ENCODE peak calls at places on chromosomes 3 and 15, in ten cellular contexts. R is IMR-90, M is neuronal stem cell, I is OCI-LY7, C is K562, Y is HCT116, Z is fibroblast of lung, L is HepG2, A is GM23248, X is H9. T is an unnamed sample.

GRCh38 chr3:184742676-184743135 is 30.8 kb upstream of the MAGEF1 start:
- DNase-seq in R (no peak), M (peak; percentile 31), I (no peak), C (peak; percentile 63), Y (no peak), Z (no peak), L (no peak), A (no peak), X (no peak), T (peak; percentile 81)

GRCh38 chr15:47027322-47027946 is 689.9 kb upstream of the SEMA6D start:
- DNase-seq in R (no peak), M (no peak), I (no peak), C (no peak), Y (no peak), Z (no peak), L (no peak), A (no peak), X (peak; percentile 32), T (peak; percentile 48)

GRCh38 chr3:181700168-181701087 is 11.3 kb upstream of the SOX2 start:
- DNase-seq in R (peak; percentile 54), M (peak; percentile 88), I (peak; percentile 82), C (peak; percentile 72), Y (peak; percentile 69), Z (peak; percentile 69), L (peak; percentile 44), A (peak; percentile 78), X (peak; percentile 79), T (peak; percentile 91)

GRCh38 chr3:66496731-66497130 is 4.1 kb downstream of the LRIG1 start:
- DNase-seq in R (no peak), M (no peak), I (peak; percentile 84), C (no peak), Y (no peak), Z (no peak), L (no peak), A (no peak), X (no peak), T (no peak)

GRCh38 chr15:88187195-88187594 is 69.3 kb downstream of the NTRK3 start:
- DNase-seq in R (no peak), M (no peak), I (no peak), C (no peak), Y (no peak), Z (peak; percentile 15), L (no peak), A (peak; percentile 10), X (no peak), T (no peak)

GRCh38 chr3:30720586-30721313 is 114.3 kb downstream of the TGFBR2 start:
- DNase-seq in R (peak; percentile 95), M (no peak), I (no peak), C (no peak), Y (peak; percentile 60), Z (peak; percentile 86), L (peak; percentile 92), A (peak; percentile 45), X (no peak), T (no peak)

GRCh38 chr3:16937421-16937820 is 52.7 kb downstream of the PLCL2 start:
- DNase-seq in R (no peak), M (no peak), I (no peak), C (no peak), Y (no peak), Z (peak; percentile 29), L (no peak), A (no peak), X (no peak), T (no peak)

GRCh38 chr3:46052531-46052930 is 25.2 kb upstream of the XCR1 start:
- DNase-seq in R (no peak), M (no peak), I (no peak), C (no peak), Y (no peak), Z (no peak), L (no peak), A (no peak), X (no peak), T (no peak)

GRCh38 chr3:9496893-9497292 is 56.7 kb downstream of the LHFPL4 start:
- DNase-seq in R (no peak), M (no peak), I (no peak), C (no peak), Y (no peak), Z (no peak), L (no peak), A (no peak), X (no peak), T (no peak)

GRCh38 chr3:137692803-137693431 is 71.2 kb upstream of the SOX14 start:
- DNase-seq in R (no peak), M (peak; percentile 45), I (peak; percentile 3), C (no peak), Y (peak; percentile 13), Z (no peak), L (peak; percentile 31), A (peak; percentile 15), X (peak; percentile 79), T (peak; percentile 78)

GRCh38 chr3:171055336-171056178 is 29.0 kb upstream of the SLC2A2 start:
- DNase-seq in R (peak; percentile 56), M (no peak), I (no peak), C (no peak), Y (peak; percentile 13), Z (peak; percentile 91), L (peak; percentile 95), A (peak; percentile 76), X (no peak), T (no peak)

GRCh38 chr3:138729279-138729678 is 105.4 kb downstream of the PIK3CB start:
- DNase-seq in R (no peak), M (no peak), I (no peak), C (no peak), Y (no peak), Z (no peak), L (no peak), A (no peak), X (no peak), T (peak; percentile 6)

GRCh38 chr3:48428863-48429415 is 947 bp downstream of the PLXNB1 start:
- DNase-seq in R (peak; percentile 18), M (no peak), I (no peak), C (no peak), Y (no peak), Z (peak; percentile 40), L (no peak), A (peak; percentile 64), X (peak; percentile 55), T (peak; percentile 71)

GRCh38 chr3:48426401-48426909 is 3.4 kb downstream of the PLXNB1 start:
- DNase-seq in R (no peak), M (no peak), I (no peak), C (no peak), Y (no peak), Z (no peak), L (no peak), A (no peak), X (no peak), T (no peak)

GRCh38 chr3:48428088-48428862 is 1.6 kb downstream of the PLXNB1 start:
- DNase-seq in R (no peak), M (no peak), I (no peak), C (no peak), Y (no peak), Z (no peak), L (peak; percentile 90), A (peak; percentile 39), X (peak; percentile 59), T (peak; percentile 77)

GRCh38 chr3:48426944-48427629 is 2.8 kb downstream of the PLXNB1 start:
- DNase-seq in R (no peak), M (no peak), I (no peak), C (no peak), Y (no peak), Z (no peak), L (peak; percentile 78), A (peak; percentile 23), X (no peak), T (no peak)

DNA sequence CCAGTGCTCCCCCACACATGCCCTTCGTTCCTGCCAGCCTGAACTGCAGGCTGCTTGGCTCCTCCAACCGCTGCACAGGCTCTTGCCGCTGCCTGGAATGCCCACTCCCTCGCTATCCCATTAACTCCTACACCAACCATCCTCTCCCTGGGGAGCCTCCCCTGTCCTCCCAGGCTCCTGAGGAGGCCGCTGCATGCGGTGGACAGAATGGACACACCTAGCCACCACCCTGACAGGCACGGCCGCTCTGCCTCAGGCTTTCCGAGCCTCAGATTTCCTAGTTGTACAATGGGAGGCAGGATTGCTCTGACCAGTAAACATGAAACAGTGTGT is 2.3 kb downstream of the PLXNB1 start:
- DNase-seq in R (no peak), M (no peak), I (no peak), C (no peak), Y (no peak), Z (no peak), L (no peak), A (no peak), X (no peak), T (no peak)
- H3K27ac ChIP-seq in R (no peak overlapping the region), M (no peak overlapping the region), I (no peak overlapping the region), C (no peak overlapping the region), Y (no peak overlapping the region), Z (no peak overlapping the region), L (peak overlapping the region; percentile 99), A (no peak overlapping the region), X (no peak overlapping the region), T (no peak overlapping the region)

GRCh38 chr3:150082898-150083652 is 112.4 kb upstream of the PFN2 start:
- DNase-seq in R (no peak), M (no peak), I (no peak), C (no peak), Y (no peak), Z (no peak), L (no peak), A (no peak), X (no peak), T (no peak)
- H2AFZ ChIP-seq in R (no peak overlapping the region), M (peak overlapping the region; percentile 50), I (no peak overlapping the region), C (no peak overlapping the region), Y (no peak overlapping the region), Z (peak overlapping the region; percentile 22), L (no peak overlapping the region), A (peak overlapping the region; percentile 69), X (no peak overlapping the region), T (no peak overlapping the region)

DNA sequence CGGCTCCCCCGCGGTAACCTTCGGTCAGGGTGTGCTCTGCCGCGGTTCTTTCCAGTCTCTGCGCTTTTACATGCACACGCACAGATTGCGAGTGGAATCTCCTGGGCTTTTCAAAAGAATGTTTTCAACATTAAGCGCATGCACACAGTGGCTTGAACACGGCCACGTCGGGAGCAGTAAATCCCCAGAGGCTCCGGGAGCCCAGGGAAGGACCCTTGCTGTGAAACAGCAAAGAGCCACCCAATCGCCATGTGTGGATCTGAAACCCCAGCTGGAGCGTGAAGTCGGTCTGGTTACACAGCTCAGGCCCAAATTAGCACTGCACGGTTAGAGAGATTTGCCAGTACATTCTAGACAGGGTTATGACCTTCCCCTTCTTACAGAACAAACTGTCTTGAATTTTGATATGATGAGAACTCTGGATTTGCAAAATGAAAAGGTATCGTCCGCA is 869 bp upstream of the RGMA start:
- DNase-seq in R (no peak), M (no peak), I (no peak), C (no peak), Y (no peak), Z (no peak), L (no peak), A (no peak), X (no peak), T (peak; percentile 53)
- H3K4me2 ChIP-seq in R (no peak overlapping the region), M (peak overlapping the region; percentile 76), I (no peak overlapping the region), C (no peak overlapping the region), Y (no peak overlapping the region), Z (no peak overlapping the region), L (no peak overlapping the region), A (no peak overlapping the region), X (peak overlapping the region; percentile 82), T (peak overlapping the region; percentile 94)

GRCh38 chr15:73495171-73495570 is 52.2 kb downstream of the REC114 start:
- DNase-seq in R (no peak), M (no peak), I (no peak), C (no peak), Y (no peak), Z (no peak), L (no peak), A (no peak), X (no peak), T (no peak)
- H3K27ac ChIP-seq in R (no peak overlapping the region), M (no peak overlapping the region), I (no peak overlapping the region), C (no peak overlapping the region), Y (no peak overlapping the region), Z (no peak overlapping the region), L (no peak overlapping the region), A (no peak overlapping the region), X (no peak overlapping the region), T (no peak overlapping the region)

GRCh38 chr3:36957862-36958686 is 13.2 kb upstream of the TRANK1 start:
- DNase-seq in R (peak; percentile 93), M (no peak), I (no peak), C (peak; percentile 93), Y (no peak), Z (peak; percentile 75), L (no peak), A (peak; percentile 80), X (no peak), T (no peak)
- H2AFZ ChIP-seq in R (no peak overlapping the region), M (peak overlapping the region; percentile 53), I (peak overlapping the region; percentile 90), C (peak overlapping the region; percentile 85), Y (peak overlapping the region; percentile 59), Z (no peak overlapping the region), L (no peak overlapping the region), A (no peak overlapping the region), X (no peak overlapping the region), T (peak overlapping the region; percentile 55)